ENCODE peak calls at places on chromosomes 3 and 15, in six cellular contexts. One of them, this sample, is unnamed.

GRCh38 chr3:46998121-46998851 is 18.8 kb downstream of the NBEAL2 start:
- DNase-seq in GM23338: peak
- DNase-seq in hepatocyte: peak
- DNase-seq in PC-3: peak
- DNase-seq in neural progenitor cell: peak
- DNase-seq in HCT116: peak
- DNase-seq in this sample: peak

GRCh38 chr3:167996514-167996913 is 99.2 kb downstream of the GOLIM4 start:
- DNase-seq in GM23338: no peak
- DNase-seq in hepatocyte: no peak
- DNase-seq in PC-3: no peak
- DNase-seq in neural progenitor cell: no peak
- DNase-seq in HCT116: no peak
- DNase-seq in this sample: no peak

GRCh38 chr3:183555541-183556081 is at the start of gene KLHL6:
- DNase-seq in GM23338: no peak
- DNase-seq in hepatocyte: no peak
- DNase-seq in PC-3: no peak
- DNase-seq in neural progenitor cell: no peak
- DNase-seq in HCT116: no peak
- DNase-seq in this sample: peak

GRCh38 chr3:119324899-119325298 is 30.7 kb downstream of the ARHGAP31 start:
- DNase-seq in GM23338: no peak
- DNase-seq in hepatocyte: no peak
- DNase-seq in PC-3: no peak
- DNase-seq in neural progenitor cell: no peak
- DNase-seq in HCT116: no peak
- DNase-seq in this sample: no peak

GRCh38 chr3:98824256-98824655 is 61.1 kb downstream of the ST3GAL6 start:
- DNase-seq in GM23338: peak
- DNase-seq in hepatocyte: no peak
- DNase-seq in PC-3: no peak
- DNase-seq in neural progenitor cell: no peak
- DNase-seq in HCT116: no peak
- DNase-seq in this sample: no peak

GRCh38 chr3:179000659-179001058 is 71.0 kb downstream of the ZMAT3 start:
- DNase-seq in GM23338: peak
- DNase-seq in hepatocyte: no peak
- DNase-seq in PC-3: no peak
- DNase-seq in neural progenitor cell: no peak
- DNase-seq in HCT116: no peak
- DNase-seq in this sample: no peak

GRCh38 chr3:156317457-156317856 is 197.1 kb downstream of the KCNAB1 start:
- DNase-seq in GM23338: peak
- DNase-seq in hepatocyte: peak
- DNase-seq in PC-3: peak
- DNase-seq in neural progenitor cell: no peak
- DNase-seq in HCT116: peak
- DNase-seq in this sample: no peak

GRCh38 chr3:8529197-8529637 is 27.6 kb downstream of the LMCD1 start:
- DNase-seq in GM23338: peak
- DNase-seq in hepatocyte: peak
- DNase-seq in PC-3: no peak
- DNase-seq in neural progenitor cell: no peak
- DNase-seq in HCT116: no peak
- DNase-seq in this sample: no peak

GRCh38 chr3:135145581-135145980 is 350.5 kb downstream of the EPHB1 start:
- DNase-seq in GM23338: no peak
- DNase-seq in hepatocyte: no peak
- DNase-seq in PC-3: no peak
- DNase-seq in neural progenitor cell: no peak
- DNase-seq in HCT116: no peak
- DNase-seq in this sample: no peak

GRCh38 chr3:129180461-129180860 is 3.2 kb downstream of the CNBP start:
- DNase-seq in GM23338: no peak
- DNase-seq in hepatocyte: no peak
- DNase-seq in PC-3: no peak
- DNase-seq in neural progenitor cell: no peak
- DNase-seq in HCT116: no peak
- DNase-seq in this sample: no peak

GRCh38 chr3:28972921-28973320 is 307.9 kb upstream of the RBMS3 start:
- DNase-seq in GM23338: no peak
- DNase-seq in hepatocyte: no peak
- DNase-seq in PC-3: peak
- DNase-seq in neural progenitor cell: no peak
- DNase-seq in HCT116: no peak
- DNase-seq in this sample: no peak

GRCh38 chr3:151156618-151157216 is 46.3 kb downstream of the GPR171 start:
- DNase-seq in GM23338: peak
- DNase-seq in hepatocyte: peak
- DNase-seq in PC-3: peak
- DNase-seq in neural progenitor cell: peak
- DNase-seq in HCT116: peak
- DNase-seq in this sample: peak

GRCh38 chr3:105022813-105023212 is 343.9 kb upstream of the ALCAM start:
- DNase-seq in GM23338: no peak
- DNase-seq in hepatocyte: no peak
- DNase-seq in PC-3: no peak
- DNase-seq in neural progenitor cell: peak
- DNase-seq in HCT116: no peak
- DNase-seq in this sample: no peak

GRCh38 chr3:161274691-161275298 is 53.7 kb downstream of the NMD3 start:
- DNase-seq in GM23338: peak
- DNase-seq in hepatocyte: peak
- DNase-seq in PC-3: peak
- DNase-seq in neural progenitor cell: peak
- DNase-seq in HCT116: peak
- DNase-seq in this sample: peak

GRCh38 chr3:1251282-1252060 is 158.6 kb downstream of the CNTN6 start:
- DNase-seq in GM23338: peak
- DNase-seq in hepatocyte: no peak
- DNase-seq in PC-3: no peak
- DNase-seq in neural progenitor cell: no peak
- DNase-seq in HCT116: no peak
- DNase-seq in this sample: no peak

GRCh38 chr15:71448688-71449114 is 333.4 kb downstream of the THSD4 start:
- DNase-seq in GM23338: peak
- DNase-seq in hepatocyte: peak
- DNase-seq in PC-3: peak
- DNase-seq in neural progenitor cell: peak
- DNase-seq in HCT116: peak
- DNase-seq in this sample: peak

GRCh38 chr3:58306662-58307286 is 454 bp downstream of the HTD2 start:
- DNase-seq in GM23338: peak
- DNase-seq in hepatocyte: peak
- DNase-seq in PC-3: peak
- DNase-seq in neural progenitor cell: peak
- DNase-seq in HCT116: no peak
- DNase-seq in this sample: peak

GRCh38 chr15:101641894-101642293 is 10.3 kb downstream of the TM2D3 start:
- DNase-seq in GM23338: no peak
- DNase-seq in hepatocyte: no peak
- DNase-seq in PC-3: no peak
- DNase-seq in neural progenitor cell: no peak
- DNase-seq in HCT116: no peak
- DNase-seq in this sample: peak

GRCh38 chr15:93121994-93122910 is 33.2 kb upstream of the RGMA start:
- DNase-seq in GM23338: no peak
- DNase-seq in hepatocyte: no peak
- DNase-seq in PC-3: no peak
- DNase-seq in neural progenitor cell: peak
- DNase-seq in HCT116: no peak
- DNase-seq in this sample: no peak

GRCh38 chr15:61794881-61795280 is 265.4 kb downstream of the VPS13C start:
- DNase-seq in GM23338: no peak
- DNase-seq in hepatocyte: no peak
- DNase-seq in PC-3: peak
- DNase-seq in neural progenitor cell: no peak
- DNase-seq in HCT116: no peak
- DNase-seq in this sample: no peak

GRCh38 chr15:60128000-60128376 is 123.9 kb downstream of the FOXB1 start:
- DNase-seq in GM23338: peak
- DNase-seq in hepatocyte: no peak
- DNase-seq in PC-3: peak
- DNase-seq in neural progenitor cell: peak
- DNase-seq in HCT116: no peak
- DNase-seq in this sample: no peak

GRCh38 chr15:68258684-68259083 is 18.9 kb upstream of the FEM1B start:
- DNase-seq in GM23338: no peak
- DNase-seq in hepatocyte: no peak
- DNase-seq in PC-3: no peak
- DNase-seq in neural progenitor cell: no peak
- DNase-seq in HCT116: no peak
- DNase-seq in this sample: no peak

GRCh38 chr15:68261241-68261640 is 16.3 kb upstream of the FEM1B start:
- DNase-seq in GM23338: no peak
- DNase-seq in hepatocyte: no peak
- DNase-seq in PC-3: no peak
- DNase-seq in neural progenitor cell: no peak
- DNase-seq in HCT116: no peak
- DNase-seq in this sample: no peak

GRCh38 chr15:68252925-68253534 is 23.5 kb upstream of the CLN6 start:
- DNase-seq in GM23338: peak
- DNase-seq in hepatocyte: peak
- DNase-seq in PC-3: peak
- DNase-seq in neural progenitor cell: peak
- DNase-seq in HCT116: peak
- DNase-seq in this sample: peak

GRCh38 chr15:68259883-68260282 is 17.7 kb upstream of the FEM1B start:
- DNase-seq in GM23338: no peak
- DNase-seq in hepatocyte: no peak
- DNase-seq in PC-3: no peak
- DNase-seq in neural progenitor cell: no peak
- DNase-seq in HCT116: no peak
- DNase-seq in this sample: no peak

DNA sequence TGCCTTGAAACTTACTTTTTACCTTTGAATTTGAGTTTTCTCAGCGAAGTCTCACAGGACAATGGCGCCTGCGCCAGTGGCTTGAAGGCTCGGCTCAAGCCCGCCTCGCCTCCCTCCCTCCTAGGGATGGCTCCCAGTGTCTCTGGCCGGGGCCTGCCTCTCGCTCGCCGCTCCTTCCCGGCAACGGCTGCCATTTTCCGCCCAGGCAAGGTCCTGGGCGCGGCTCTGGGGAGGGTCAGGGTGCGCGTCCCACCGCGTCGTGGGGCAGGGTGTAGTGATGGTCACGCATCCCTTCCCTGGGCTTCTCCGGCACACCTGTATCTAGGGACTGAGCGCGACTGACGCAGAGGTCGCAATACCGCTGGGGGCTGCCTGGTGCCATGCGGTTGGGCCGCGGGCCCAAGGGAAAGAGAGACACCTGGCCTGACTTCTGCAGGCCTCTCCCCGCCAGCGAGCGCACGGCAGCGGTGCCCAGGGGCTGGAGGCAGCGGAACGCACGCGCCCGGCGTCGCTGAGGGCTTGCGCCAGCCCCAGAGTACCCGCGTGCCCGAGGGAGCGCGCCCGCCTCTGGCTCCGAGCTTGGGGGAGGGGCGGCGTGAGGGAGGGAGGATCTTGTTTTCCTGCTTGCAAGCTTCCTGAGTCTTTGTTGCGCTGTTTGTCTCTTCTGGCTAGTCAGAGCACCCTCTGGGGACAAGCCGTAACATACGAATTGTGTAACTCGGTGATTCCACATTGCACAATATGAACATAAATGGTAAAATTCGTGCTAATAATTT is 20.7 kb upstream of the FEM1B start:
- DNase-seq in GM23338: peak
- DNase-seq in hepatocyte: peak
- DNase-seq in PC-3: peak
- DNase-seq in neural progenitor cell: peak
- DNase-seq in HCT116: no peak
- DNase-seq in this sample: peak
- TF ChIP-seq EZH2phosphoT487 in GM23338: no peak
- TF ChIP-seq EZH2phosphoT487 in hepatocyte: no peak
- TF ChIP-seq EZH2phosphoT487 in PC-3: peak
- TF ChIP-seq EZH2phosphoT487 in neural progenitor cell: peak
- TF ChIP-seq EZH2phosphoT487 in HCT116: no peak
- TF ChIP-seq EZH2phosphoT487 in this sample: no peak

DNA sequence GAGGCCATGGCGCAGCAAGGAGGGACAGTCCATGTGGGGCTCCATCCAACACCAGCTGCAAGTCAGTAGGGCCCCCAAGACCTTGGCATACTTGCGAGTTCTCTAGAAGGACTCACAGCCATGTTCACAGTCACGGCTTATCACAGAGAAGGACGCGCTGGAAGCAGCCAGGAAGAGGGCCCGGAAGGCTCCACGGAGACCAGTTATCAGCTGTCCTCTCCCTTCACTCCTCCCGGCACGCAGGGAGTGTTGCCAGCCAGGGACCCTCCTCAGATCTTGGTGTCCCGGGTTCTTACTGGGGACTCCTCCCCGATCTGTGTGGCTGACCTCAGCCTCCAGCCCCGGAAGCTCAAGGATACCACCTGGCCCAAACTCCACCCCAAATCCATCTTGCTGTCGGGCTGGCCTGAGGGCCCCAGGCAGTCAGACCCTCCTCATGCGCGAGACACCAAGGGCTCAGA is 68.0 kb downstream of the SLTM start:
- DNase-seq in GM23338: peak
- DNase-seq in hepatocyte: no peak
- DNase-seq in PC-3: no peak
- DNase-seq in neural progenitor cell: no peak
- DNase-seq in HCT116: no peak
- DNase-seq in this sample: no peak
- H3K4me3 ChIP-seq in GM23338: peak
- H3K4me3 ChIP-seq in hepatocyte: no peak
- H3K4me3 ChIP-seq in PC-3: no peak
- H3K4me3 ChIP-seq in neural progenitor cell: no peak
- H3K4me3 ChIP-seq in HCT116: no peak
- H3K4me3 ChIP-seq in this sample: no peak

DNA sequence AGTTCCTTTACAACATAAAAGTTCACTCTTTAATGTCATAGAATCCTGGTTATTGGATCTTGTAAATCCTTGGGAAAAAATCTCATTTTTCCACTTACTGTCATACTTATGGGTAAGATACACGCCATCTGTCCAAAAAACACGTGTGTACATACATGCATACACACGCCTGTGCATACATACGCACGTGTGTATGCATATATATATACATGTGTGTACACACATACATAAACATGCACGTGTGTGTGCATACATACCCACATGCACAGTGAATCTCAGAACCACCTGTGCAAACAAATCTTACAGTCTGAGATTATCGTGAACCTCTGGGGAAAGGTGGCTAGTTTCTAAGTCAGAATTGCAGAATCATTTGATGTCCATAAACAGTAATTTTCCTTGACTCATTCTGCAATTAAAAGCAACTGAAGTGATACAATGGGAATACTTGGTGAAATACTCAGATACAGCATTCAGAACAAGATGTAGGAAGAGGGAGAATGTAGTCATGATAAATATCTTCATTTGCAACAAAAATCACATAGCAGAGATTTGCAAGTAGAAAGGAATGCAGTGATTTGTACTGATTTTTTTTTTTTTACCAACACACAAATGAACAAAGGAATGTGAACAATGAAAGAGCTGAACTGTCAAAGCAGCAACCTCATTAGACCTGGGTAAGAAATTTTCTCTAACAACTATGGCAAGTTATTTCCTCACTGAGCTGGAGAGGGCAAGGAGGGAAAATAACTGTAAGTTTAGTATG is 160.6 kb upstream of the POU1F1 start:
- DNase-seq in GM23338: no peak
- DNase-seq in hepatocyte: no peak
- DNase-seq in PC-3: peak
- DNase-seq in neural progenitor cell: no peak
- DNase-seq in HCT116: no peak
- DNase-seq in this sample: no peak
- TF ChIP-seq CTCF in GM23338: no peak
- TF ChIP-seq CTCF in hepatocyte: no peak
- TF ChIP-seq CTCF in PC-3: no peak
- TF ChIP-seq CTCF in neural progenitor cell: no peak
- TF ChIP-seq CTCF in HCT116: no peak
- TF ChIP-seq CTCF in this sample: no peak

GRCh38 chr3:27293954-27294353 is 75.2 kb downstream of the NEK10 start:
- DNase-seq in GM23338: no peak
- DNase-seq in hepatocyte: no peak
- DNase-seq in PC-3: peak
- DNase-seq in neural progenitor cell: no peak
- DNase-seq in HCT116: no peak
- DNase-seq in this sample: no peak
- TF ChIP-seq EZH2phosphoT487 in GM23338: no peak
- TF ChIP-seq EZH2phosphoT487 in hepatocyte: no peak
- TF ChIP-seq EZH2phosphoT487 in PC-3: no peak
- TF ChIP-seq EZH2phosphoT487 in neural progenitor cell: no peak
- TF ChIP-seq EZH2phosphoT487 in HCT116: no peak
- TF ChIP-seq EZH2phosphoT487 in this sample: no peak